ENCODE peak calls at places on chromosomes 11 and 22, in eight cellular contexts. F is fibroblast of pulmonary artery, J is lower lobe of right lung, M is cardiac fibroblast, D is fibroblast of mammary gland, E is ascending aorta, V is A549, W is brain microvascular endothelial cell. Z is an unnamed sample.

GRCh38 chr11:66363805-66364535 is 7.6 kb downstream of the SLC29A2 start:
- DNase-seq in F (peak), J (peak), M (peak), D (peak), E (no peak), V (peak), W (no peak), Z (peak)

GRCh38 chr11:6911946-6912345 is 8.9 kb upstream of the OR2D3 start:
- DNase-seq in F (peak), J (no peak), M (peak), D (peak), E (no peak), V (no peak), W (peak), Z (no peak)

GRCh38 chr11:122637538-122637937 is 18.0 kb upstream of the UBASH3B start:
- DNase-seq in F (no peak), J (no peak), M (no peak), D (no peak), E (no peak), V (no peak), W (no peak), Z (no peak)

GRCh38 chr22:36577019-36577418 is 48.1 kb upstream of the EIF3D start:
- DNase-seq in F (peak), J (no peak), M (peak), D (peak), E (no peak), V (peak), W (peak), Z (no peak)

GRCh38 chr11:35321111-35321510 is 98.2 kb downstream of the SLC1A2 start:
- DNase-seq in F (no peak), J (no peak), M (no peak), D (no peak), E (no peak), V (no peak), W (no peak), Z (no peak)

GRCh38 chr11:28826807-28827206 is 718.6 kb downstream of the METTL15 start:
- DNase-seq in F (no peak), J (no peak), M (no peak), D (no peak), E (no peak), V (no peak), W (no peak), Z (no peak)

GRCh38 chr11:130908770-130909625 is 7.3 kb downstream of the SNX19 start:
- DNase-seq in F (peak), J (no peak), M (peak), D (peak), E (no peak), V (no peak), W (peak), Z (no peak)

GRCh38 chr11:431921-432320 is 9.9 kb downstream of the ANO9 start:
- DNase-seq in F (no peak), J (peak), M (no peak), D (no peak), E (no peak), V (no peak), W (no peak), Z (no peak)

GRCh38 chr11:93738647-93739081 is 2.6 kb downstream of the TAF1D start:
- DNase-seq in F (no peak), J (no peak), M (peak), D (peak), E (no peak), V (no peak), W (no peak), Z (no peak)

GRCh38 chr22:19478466-19479357 is at the start of gene UFD1:
- DNase-seq in F (peak), J (peak), M (peak), D (peak), E (peak), V (peak), W (peak), Z (peak)

GRCh38 chr22:37032535-37033460 is 13.3 kb downstream of the MPST start:
- DNase-seq in F (peak), J (peak), M (peak), D (peak), E (no peak), V (peak), W (no peak), Z (no peak)

GRCh38 chr11:106159846-106160245 is 82.4 kb downstream of the AASDHPPT start:
- DNase-seq in F (peak), J (no peak), M (peak), D (peak), E (no peak), V (no peak), W (no peak), Z (no peak)

GRCh38 chr11:10605941-10606381 is 37.5 kb upstream of the LYVE1 start:
- DNase-seq in F (peak), J (peak), M (peak), D (peak), E (no peak), V (no peak), W (peak), Z (no peak)

GRCh38 chr22:40953446-40953845 is 2.3 kb downstream of the RBX1 start:
- DNase-seq in F (no peak), J (no peak), M (no peak), D (no peak), E (no peak), V (no peak), W (no peak), Z (no peak)

GRCh38 chr22:47836957-47837356 is 1074.5 kb downstream of the TBC1D22A start:
- DNase-seq in F (peak), J (no peak), M (peak), D (peak), E (no peak), V (peak), W (no peak), Z (no peak)

GRCh38 chr11:2301631-2302272 is at the start of the genes C11orf21 and TSPAN32:
- DNase-seq in F (peak), J (peak), M (no peak), D (no peak), E (no peak), V (no peak), W (no peak), Z (peak)

GRCh38 chr11:130839950-130840666 is 76.2 kb downstream of the SNX19 start:
- DNase-seq in F (peak), J (no peak), M (peak), D (peak), E (no peak), V (no peak), W (peak), Z (no peak)

GRCh38 chr11:14617241-14618027 is 26.2 kb upstream of the PDE3B start:
- DNase-seq in F (no peak), J (no peak), M (no peak), D (no peak), E (no peak), V (no peak), W (no peak), Z (no peak)

GRCh38 chr22:47120399-47120798 is 357.9 kb downstream of the TBC1D22A start:
- DNase-seq in F (no peak), J (no peak), M (no peak), D (no peak), E (no peak), V (no peak), W (no peak), Z (no peak)

GRCh38 chr11:6614446-6614845 is 2.4 kb upstream of the TAF10 start:
- DNase-seq in F (no peak), J (no peak), M (no peak), D (no peak), E (no peak), V (no peak), W (no peak), Z (no peak)

GRCh38 chr11:82890941-82891340 is 9.3 kb downstream of the PRCP start:
- DNase-seq in F (no peak), J (no peak), M (no peak), D (no peak), E (no peak), V (no peak), W (no peak), Z (no peak)

GRCh38 chr22:28599693-28600092 is 79.9 kb downstream of the TTC28 start:
- DNase-seq in F (no peak), J (no peak), M (no peak), D (no peak), E (no peak), V (no peak), W (no peak), Z (no peak)

GRCh38 chr11:126477526-126478275 is 122.2 kb downstream of the ST3GAL4 start:
- DNase-seq in F (no peak), J (no peak), M (no peak), D (no peak), E (no peak), V (no peak), W (no peak), Z (peak)

GRCh38 chr11:18700375-18700774 is 1.8 kb downstream of the TMEM86A start:
- DNase-seq in F (no peak), J (no peak), M (no peak), D (no peak), E (no peak), V (no peak), W (no peak), Z (no peak)

GRCh38 chr11:123531325-123531724 is 101.3 kb downstream of the GRAMD1B start:
- DNase-seq in F (no peak), J (no peak), M (no peak), D (no peak), E (no peak), V (no peak), W (no peak), Z (no peak)

GRCh38 chr11:102046841-102047240 is 396 bp upstream of the CFAP300 start:
- DNase-seq in F (peak), J (no peak), M (no peak), D (peak), E (no peak), V (no peak), W (no peak), Z (no peak)

GRCh38 chr22:49789289-49790141 is 38.2 kb downstream of the BRD1 start:
- DNase-seq in F (peak), J (peak), M (peak), D (peak), E (no peak), V (no peak), W (no peak), Z (no peak)

GRCh38 chr22:24450600-24450999 is 23.2 kb downstream of the ADORA2A start:
- DNase-seq in F (no peak), J (no peak), M (no peak), D (no peak), E (no peak), V (no peak), W (no peak), Z (no peak)

GRCh38 chr11:15055620-15056356 is 17.6 kb upstream of the CALCB start:
- DNase-seq in F (no peak), J (no peak), M (no peak), D (peak), E (no peak), V (no peak), W (no peak), Z (no peak)

GRCh38 chr11:1200611-1201191 is 22.2 kb upstream of the MUC5B start:
- DNase-seq in F (no peak), J (peak), M (no peak), D (no peak), E (no peak), V (no peak), W (no peak), Z (no peak)

GRCh38 chr11:8086001-8086479 is 5.0 kb downstream of the TUB start:
- DNase-seq in F (no peak), J (no peak), M (no peak), D (peak), E (no peak), V (no peak), W (no peak), Z (no peak)

GRCh38 chr22:43094085-43094484 is 4.9 kb upstream of the TTLL1 start:
- DNase-seq in F (peak), J (peak), M (peak), D (no peak), E (no peak), V (peak), W (no peak), Z (peak)

GRCh38 chr11:108616549-108616948 is 23.0 kb upstream of the EXPH5 start:
- DNase-seq in F (peak), J (no peak), M (peak), D (peak), E (no peak), V (peak), W (peak), Z (no peak)

GRCh38 chr11:70082829-70083228 is 4.7 kb downstream of the ANO1 start:
- DNase-seq in F (no peak), J (no peak), M (no peak), D (no peak), E (no peak), V (peak), W (no peak), Z (no peak)
- TF ChIP-seq CTCF in F (peak), J (no peak), M (peak), D (peak), E (peak), V (peak), W (peak), Z (no peak)

GRCh38 chr11:73762732-73763131 is 1.9 kb upstream of the RAB6A start:
- DNase-seq in F (no peak), J (no peak), M (no peak), D (no peak), E (no peak), V (no peak), W (no peak), Z (no peak)

GRCh38 chr11:73760680-73761402 is at the start of gene RAB6A:
- DNase-seq in F (peak), J (peak), M (peak), D (peak), E (peak), V (peak), W (peak), Z (peak)

GRCh38 chr11:73759520-73760065 is 1.3 kb downstream of the RAB6A start:
- DNase-seq in F (peak), J (no peak), M (peak), D (peak), E (no peak), V (peak), W (no peak), Z (peak)

GRCh38 chr11:73760066-73760679 is 701 bp downstream of the RAB6A start:
- DNase-seq in F (peak), J (peak), M (peak), D (peak), E (no peak), V (peak), W (no peak), Z (peak)

DNA sequence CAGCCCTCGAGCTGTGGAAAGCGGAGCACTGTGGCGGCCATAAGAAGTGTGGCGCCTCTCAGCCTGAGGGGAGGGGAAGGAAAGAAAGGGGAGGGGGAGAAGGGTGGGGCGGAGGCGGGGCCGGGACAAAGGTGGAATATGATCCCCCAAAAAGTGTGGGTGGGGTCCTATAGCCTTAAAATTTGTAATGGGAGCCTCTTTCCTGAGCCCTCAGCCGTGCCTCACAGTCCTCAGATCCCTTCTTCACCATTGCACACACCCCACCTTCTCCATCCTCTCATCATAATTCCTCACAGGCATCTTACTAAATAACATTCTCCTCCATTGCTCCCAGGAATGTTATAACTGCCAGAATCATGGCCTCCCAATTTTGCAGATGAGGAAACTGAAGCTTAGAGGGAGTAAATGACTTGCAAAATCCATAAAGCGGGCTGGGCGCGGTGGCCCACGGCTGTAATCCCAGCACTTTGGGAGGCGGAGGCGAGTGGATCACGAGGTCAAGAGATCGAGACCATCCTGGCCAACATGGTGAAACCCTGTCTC is 600 bp upstream of the RAB6A start:
- DNase-seq in F (no peak), J (peak), M (no peak), D (no peak), E (no peak), V (no peak), W (no peak), Z (no peak)
- H3K4me3 ChIP-seq in F (peak), J (peak), M (peak), D (peak), E (peak), V (peak), W (peak), Z (peak)

GRCh38 chr11:90635145-90635544 is 412.3 kb upstream of the CHORDC1 start:
- DNase-seq in F (no peak), J (no peak), M (no peak), D (no peak), E (no peak), V (no peak), W (no peak), Z (no peak)

GRCh38 chr11:90635886-90636285 is 413.0 kb upstream of the CHORDC1 start:
- DNase-seq in F (no peak), J (no peak), M (no peak), D (no peak), E (no peak), V (no peak), W (no peak), Z (no peak)

DNA sequence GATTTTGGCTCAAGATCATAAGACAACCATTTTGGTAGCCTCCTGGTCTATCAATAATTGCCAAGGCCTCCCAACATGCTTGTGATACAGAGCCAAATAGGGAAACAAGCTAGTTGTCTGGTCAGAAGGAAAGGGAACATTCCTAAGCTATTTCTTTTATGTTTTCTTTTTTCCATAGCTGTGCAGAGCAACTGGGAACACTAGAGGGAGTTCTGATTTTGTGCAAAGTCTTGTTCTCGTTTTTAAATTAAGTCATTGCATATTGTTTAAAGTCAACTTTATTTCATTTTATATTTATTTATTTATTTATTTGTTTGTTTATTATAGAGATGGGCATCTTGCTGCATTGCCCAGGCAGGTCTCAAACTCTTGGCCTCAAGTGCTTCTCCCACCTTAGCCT is 416.8 kb upstream of the CHORDC1 start:
- DNase-seq in F (peak), J (no peak), M (peak), D (no peak), E (no peak), V (peak), W (peak), Z (no peak)
- TF ChIP-seq CTCF in F (peak), J (peak), M (peak), D (peak), E (peak), V (peak), W (peak), Z (no peak)

DNA sequence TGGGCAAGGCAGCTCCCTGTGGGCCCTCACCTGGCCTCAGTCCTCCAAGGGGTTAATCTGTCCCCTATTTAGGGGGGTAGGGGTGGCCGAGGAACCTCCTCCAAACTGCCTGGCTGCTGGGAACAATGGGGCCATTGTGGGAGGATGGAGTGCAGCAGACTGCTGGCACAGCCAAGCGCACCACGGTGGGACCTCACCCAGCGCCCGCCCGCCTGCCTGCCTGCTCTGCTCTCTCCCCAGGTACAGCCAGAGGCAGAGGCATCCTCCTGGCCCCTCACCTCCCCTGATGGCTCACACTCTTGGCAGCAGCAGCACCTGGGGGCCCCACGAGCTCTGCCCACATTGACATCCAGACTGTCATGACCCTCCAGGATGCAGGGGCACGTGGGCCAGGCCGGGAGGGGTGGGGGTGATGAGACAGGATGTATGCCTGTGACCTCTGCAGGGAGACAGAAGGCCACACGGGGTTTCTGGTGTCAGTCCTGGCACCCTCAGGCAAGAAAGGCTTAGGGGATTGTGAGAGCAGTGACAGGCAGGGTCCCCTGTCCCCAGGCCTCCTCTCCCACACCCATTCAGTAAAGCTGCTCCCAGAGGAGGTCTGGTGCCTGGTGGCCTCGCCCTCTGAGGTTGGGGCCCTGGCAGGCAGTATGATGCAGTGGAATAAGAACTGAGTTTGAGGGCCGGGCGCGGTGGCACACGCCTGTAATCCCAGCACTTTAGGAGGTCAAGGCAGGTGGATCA is 11.4 kb downstream of the BCL9L start:
- DNase-seq in F (no peak), J (no peak), M (no peak), D (no peak), E (no peak), V (peak), W (no peak), Z (peak)
- H3K4me3 ChIP-seq in F (peak), J (peak), M (no peak), D (no peak), E (no peak), V (peak), W (no peak), Z (peak)

GRCh38 chr11:92735039-92735438 is 234.4 kb upstream of the MTNR1B start:
- DNase-seq in F (no peak), J (no peak), M (no peak), D (no peak), E (no peak), V (no peak), W (no peak), Z (no peak)
- TF ChIP-seq CTCF in F (peak), J (no peak), M (peak), D (peak), E (peak), V (no peak), W (peak), Z (peak)

Z was measured in GM12865.